ENCODE peak calls at places on chromosome X, in six cellular contexts. A is foreskin fibroblast, J is lower lobe of right lung, V is neural crest cell, O is colonic mucosa, G is adrenal gland. S is an unnamed sample.

GRCh38 chrX:650274-650673 is 19.7 kb downstream of the SHOX start:
- DNase-seq in A (peak), J (no peak), V (no peak), O (no peak), G (no peak), S (no peak)

GRCh38 chrX:40300286-40300890 is 202.6 kb upstream of the BCOR start:
- DNase-seq in A (no peak), J (no peak), V (no peak), O (no peak), G (no peak), S (no peak)

GRCh38 chrX:22634081-22634480 is 361.4 kb downstream of the CBLL2 start:
- DNase-seq in A (peak), J (no peak), V (no peak), O (no peak), G (no peak), S (no peak)

GRCh38 chrX:49041683-49042529 is 1.3 kb downstream of the TFE3 start:
- DNase-seq in A (peak), J (no peak), V (no peak), O (no peak), G (no peak), S (no peak)

GRCh38 chrX:138925330-138925729 is 213.8 kb upstream of the FGF13 start:
- DNase-seq in A (peak), J (no peak), V (no peak), O (no peak), G (peak), S (peak)

GRCh38 chrX:155009994-155010472 is 12.5 kb downstream of the F8 start:
- DNase-seq in A (no peak), J (no peak), V (no peak), O (no peak), G (no peak), S (no peak)

GRCh38 chrX:2502668-2503519 is 2.1 kb upstream of the DHRSX start:
- DNase-seq in A (peak), J (no peak), V (no peak), O (peak), G (no peak), S (no peak)

GRCh38 chrX:97539970-97540519 is 656.3 kb downstream of the RPA4 start:
- DNase-seq in A (no peak), J (no peak), V (no peak), O (no peak), G (no peak), S (no peak)

GRCh38 chrX:100407784-100408642 is 2.1 kb downstream of the PCDH19 start:
- DNase-seq in A (no peak), J (no peak), V (no peak), O (no peak), G (no peak), S (no peak)

GRCh38 chrX:50161143-50161542 is 39.7 kb downstream of the AKAP4 start:
- DNase-seq in A (peak), J (no peak), V (no peak), O (no peak), G (no peak), S (no peak)

GRCh38 chrX:30364229-30364628 is 55.0 kb upstream of the NR0B1 start:
- DNase-seq in A (no peak), J (no peak), V (no peak), O (no peak), G (no peak), S (no peak)
- TF ChIP-seq CTCF in A (no peak), J (no peak), V (no peak), O (no peak), G (no peak), S (no peak)

GRCh38 chrX:34632404-34632803 is 24.7 kb downstream of the TMEM47 start:
- DNase-seq in A (no peak), J (no peak), V (no peak), O (no peak), G (no peak), S (no peak)
- TF ChIP-seq CTCF in A (no peak), J (no peak), V (no peak), O (no peak), G (no peak), S (no peak)

GRCh38 chrX:153379971-153380581 is 21.1 kb downstream of the PNMA6E start:
- DNase-seq in A (no peak), J (no peak), V (no peak), O (no peak), G (peak), S (no peak)

GRCh38 chrX:153382563-153383482 is 18.3 kb downstream of the PNMA6E start:
- DNase-seq in A (no peak), J (no peak), V (no peak), O (no peak), G (no peak), S (no peak)

GRCh38 chrX:153379508-153379907 is 21.6 kb downstream of the PNMA6E start:
- DNase-seq in A (no peak), J (no peak), V (no peak), O (no peak), G (peak), S (no peak)

GRCh38 chrX:153380691-153381090 is 20.5 kb downstream of the PNMA6E start:
- DNase-seq in A (no peak), J (no peak), V (no peak), O (no peak), G (peak), S (no peak)

DNA sequence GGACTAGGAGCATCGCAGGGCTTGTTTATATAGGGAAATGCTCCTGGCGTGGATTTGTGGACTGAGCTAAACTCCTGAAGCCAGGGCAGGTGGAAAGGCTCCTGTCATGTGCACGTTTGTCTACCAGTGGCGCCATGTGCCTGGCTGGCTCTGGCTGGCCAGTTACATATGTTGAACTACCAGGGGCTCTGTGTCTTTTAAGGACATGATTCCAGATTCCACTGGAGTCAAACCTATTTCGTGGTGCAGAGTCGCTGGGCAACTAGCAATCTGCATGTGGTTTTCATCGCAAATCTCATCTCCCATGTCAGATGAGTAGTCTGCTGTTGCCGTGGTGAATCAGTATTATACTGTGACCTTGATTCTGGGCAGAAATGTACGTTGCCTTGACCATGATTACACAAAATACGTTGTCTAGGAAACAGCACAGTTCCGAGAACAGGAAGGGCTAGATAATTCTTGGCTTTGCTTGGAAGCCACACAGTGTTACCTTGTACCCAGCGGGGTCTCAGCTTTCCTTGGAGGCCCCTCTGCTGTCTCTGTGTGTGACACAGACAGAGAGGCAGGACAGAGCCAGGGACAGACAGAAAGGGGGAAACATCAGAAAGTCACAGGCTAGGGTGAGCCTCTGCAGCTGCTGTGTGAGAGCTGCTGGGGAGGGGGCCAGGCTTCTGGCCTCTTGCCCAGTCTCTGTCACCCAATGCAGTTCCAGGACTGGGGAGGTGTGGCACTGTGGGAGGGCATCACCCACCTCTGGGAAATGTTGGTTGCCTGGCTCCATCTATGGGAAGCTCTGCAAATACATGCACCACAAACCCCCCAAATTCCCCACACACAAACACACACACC is 19.2 kb downstream of the PNMA6E start:
- DNase-seq in A (peak), J (no peak), V (no peak), O (no peak), G (peak), S (peak)
- TF ChIP-seq CTCF in A (no peak), J (no peak), V (no peak), O (no peak), G (no peak), S (peak)

GRCh38 chrX:16212436-16212835 is 45.2 kb downstream of the MAGEB17 start:
- DNase-seq in A (peak), J (no peak), V (no peak), O (no peak), G (peak), S (no peak)
- TF ChIP-seq CTCF in A (peak), J (no peak), V (peak), O (peak), G (no peak), S (peak)

GRCh38 chrX:115650916-115651315 is 89.9 kb downstream of the PLS3 start:
- DNase-seq in A (peak), J (no peak), V (peak), O (peak), G (peak), S (peak)
- TF ChIP-seq CTCF in A (peak), J (peak), V (peak), O (peak), G (peak), S (peak)

DNA sequence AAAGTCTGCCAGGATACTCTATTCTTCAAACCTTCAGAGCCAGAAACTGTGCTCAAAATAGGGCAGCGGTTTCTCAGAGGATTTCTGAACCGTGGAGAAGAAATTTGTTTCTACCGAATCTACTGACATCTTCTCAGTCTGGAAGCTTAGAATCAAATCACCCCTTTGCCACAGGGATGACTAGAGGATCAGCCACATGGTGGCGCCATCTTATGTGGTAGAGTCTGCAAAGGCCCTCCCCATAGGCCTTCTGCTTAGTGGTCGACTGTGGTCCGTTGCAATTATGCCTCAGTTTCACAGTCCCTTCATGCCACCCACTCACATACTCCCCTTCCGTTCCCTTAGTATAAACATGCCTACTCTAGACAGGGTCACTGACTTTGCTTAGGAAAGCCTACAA is 680.7 kb upstream of the SPANXN1 start:
- DNase-seq in A (no peak), J (no peak), V (no peak), O (no peak), G (no peak), S (no peak)
- TF ChIP-seq CTCF in A (no peak), J (no peak), V (no peak), O (no peak), G (no peak), S (no peak)

DNA sequence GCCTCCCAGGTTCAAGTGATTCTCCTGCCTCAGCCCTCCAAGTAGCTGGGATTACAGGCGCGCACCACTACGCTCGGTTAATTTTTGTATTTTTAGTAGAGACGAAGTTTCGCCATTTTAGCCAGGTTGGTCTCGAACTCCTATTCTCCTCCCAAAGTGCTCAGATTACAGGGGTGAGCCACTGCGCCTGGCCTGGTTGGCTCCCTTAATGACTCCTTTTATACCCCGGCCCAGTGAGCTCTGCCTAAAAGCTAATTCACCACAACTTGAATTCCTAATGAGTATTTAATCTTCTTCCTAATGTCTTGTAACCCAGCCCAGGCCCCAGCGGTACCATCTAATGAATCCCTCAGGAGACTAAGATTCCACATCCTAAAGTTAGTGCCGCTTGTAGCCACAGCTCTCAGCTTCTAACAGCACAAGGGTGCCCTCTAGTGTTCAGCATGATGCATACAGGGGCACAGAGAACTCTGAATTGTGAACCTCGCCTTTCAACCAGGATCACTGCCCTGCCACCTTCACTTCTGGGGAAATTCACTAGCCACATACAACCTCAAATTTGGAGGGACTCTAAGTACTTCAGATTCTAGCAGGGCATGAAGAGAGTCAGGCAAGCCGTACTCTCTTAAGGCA is 89.5 kb downstream of the OR13H1 start:
- DNase-seq in A (peak), J (no peak), V (peak), O (peak), G (peak), S (peak)
- TF ChIP-seq CTCF in A (peak), J (peak), V (peak), O (peak), G (peak), S (peak)

DNA sequence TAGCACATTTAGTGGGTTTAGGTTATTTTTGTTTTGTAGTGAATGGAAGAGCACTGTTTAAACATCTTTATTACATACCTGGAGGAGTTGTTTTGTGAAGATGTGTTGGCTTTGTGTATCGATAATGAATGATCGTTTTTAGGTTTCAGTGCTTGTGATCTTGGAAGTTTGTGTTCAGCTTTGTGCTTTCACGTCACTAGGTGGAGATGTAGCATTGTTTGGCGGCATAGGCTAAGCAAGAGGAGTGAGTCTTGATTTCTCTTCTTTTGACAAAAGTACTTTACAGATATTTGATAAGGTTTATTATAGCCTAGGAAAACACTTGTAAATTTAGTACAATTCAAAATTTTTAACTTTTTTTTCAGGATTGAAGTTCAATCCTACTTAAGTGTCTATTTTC is 50.4 kb downstream of the PDK3 start:
- DNase-seq in A (peak), J (no peak), V (no peak), O (no peak), G (no peak), S (no peak)
- TF ChIP-seq CTCF in A (peak), J (peak), V (peak), O (no peak), G (peak), S (no peak)